ENCODE peak calls at places on chromosomes 13 and 19, in five cellular contexts. One of them, this sample, is unnamed.

GRCh38 chr19:12544401-12544876 is 6.8 kb downstream of the ZNF564 start:
- DNase-seq in NCI-H748 treated with DMSO at 0.1 percent for 48 hours: no peak
- DNase-seq in GM10248: no peak
- DNase-seq in stimulated activated CD8-positive, alpha-beta memory T cell treated with anti-CD3 and anti-CD28 coated beads, Interleukin-12 subunit alpha, Interleukin-12 subunit beta, amount 100 ng/mL, for 4 hours: no peak
- DNase-seq in stimulated activated CD4-positive, alpha-beta T cell treated with anti-CD3 and anti-CD28 coated beads, Interleukin-1b, Interleukin-23, amount 100 ng/mL, for 1 hour: no peak
- DNase-seq in this sample: peak; percentile 37

GRCh38 chr19:13164370-13165090 is 14.3 kb downstream of the IER2 start:
- DNase-seq in NCI-H748 treated with DMSO at 0.1 percent for 48 hours: peak; percentile 29
- DNase-seq in GM10248: no peak
- DNase-seq in stimulated activated CD8-positive, alpha-beta memory T cell treated with anti-CD3 and anti-CD28 coated beads, Interleukin-12 subunit alpha, Interleukin-12 subunit beta, amount 100 ng/mL, for 4 hours: no peak
- DNase-seq in stimulated activated CD4-positive, alpha-beta T cell treated with anti-CD3 and anti-CD28 coated beads, Interleukin-1b, Interleukin-23, amount 100 ng/mL, for 1 hour: no peak
- DNase-seq in this sample: peak; percentile 88

GRCh38 chr13:79516590-79516989 is 35.6 kb downstream of the NDFIP2 start:
- DNase-seq in NCI-H748 treated with DMSO at 0.1 percent for 48 hours: no peak
- DNase-seq in GM10248: no peak
- DNase-seq in stimulated activated CD8-positive, alpha-beta memory T cell treated with anti-CD3 and anti-CD28 coated beads, Interleukin-12 subunit alpha, Interleukin-12 subunit beta, amount 100 ng/mL, for 4 hours: no peak
- DNase-seq in stimulated activated CD4-positive, alpha-beta T cell treated with anti-CD3 and anti-CD28 coated beads, Interleukin-1b, Interleukin-23, amount 100 ng/mL, for 1 hour: no peak
- DNase-seq in this sample: no peak

GRCh38 chr19:18750295-18750970 is 40.7 kb downstream of the COMP start:
- DNase-seq in NCI-H748 treated with DMSO at 0.1 percent for 48 hours: no peak
- DNase-seq in GM10248: no peak
- DNase-seq in stimulated activated CD8-positive, alpha-beta memory T cell treated with anti-CD3 and anti-CD28 coated beads, Interleukin-12 subunit alpha, Interleukin-12 subunit beta, amount 100 ng/mL, for 4 hours: no peak
- DNase-seq in stimulated activated CD4-positive, alpha-beta T cell treated with anti-CD3 and anti-CD28 coated beads, Interleukin-1b, Interleukin-23, amount 100 ng/mL, for 1 hour: no peak
- DNase-seq in this sample: no peak

GRCh38 chr19:40144151-40144550 is 47.1 kb upstream of the MAP3K10 start:
- DNase-seq in NCI-H748 treated with DMSO at 0.1 percent for 48 hours: no peak
- DNase-seq in GM10248: no peak
- DNase-seq in stimulated activated CD8-positive, alpha-beta memory T cell treated with anti-CD3 and anti-CD28 coated beads, Interleukin-12 subunit alpha, Interleukin-12 subunit beta, amount 100 ng/mL, for 4 hours: no peak
- DNase-seq in stimulated activated CD4-positive, alpha-beta T cell treated with anti-CD3 and anti-CD28 coated beads, Interleukin-1b, Interleukin-23, amount 100 ng/mL, for 1 hour: no peak
- DNase-seq in this sample: no peak

GRCh38 chr19:679418-680286 is 3.5 kb downstream of the FSTL3 start:
- DNase-seq in NCI-H748 treated with DMSO at 0.1 percent for 48 hours: no peak
- DNase-seq in GM10248: no peak
- DNase-seq in stimulated activated CD8-positive, alpha-beta memory T cell treated with anti-CD3 and anti-CD28 coated beads, Interleukin-12 subunit alpha, Interleukin-12 subunit beta, amount 100 ng/mL, for 4 hours: no peak
- DNase-seq in stimulated activated CD4-positive, alpha-beta T cell treated with anti-CD3 and anti-CD28 coated beads, Interleukin-1b, Interleukin-23, amount 100 ng/mL, for 1 hour: no peak
- DNase-seq in this sample: peak; percentile 75

GRCh38 chr19:3852614-3853254 is 16.1 kb downstream of the ZFR2 start:
- DNase-seq in NCI-H748 treated with DMSO at 0.1 percent for 48 hours: no peak
- DNase-seq in GM10248: no peak
- DNase-seq in stimulated activated CD8-positive, alpha-beta memory T cell treated with anti-CD3 and anti-CD28 coated beads, Interleukin-12 subunit alpha, Interleukin-12 subunit beta, amount 100 ng/mL, for 4 hours: peak; percentile 16
- DNase-seq in stimulated activated CD4-positive, alpha-beta T cell treated with anti-CD3 and anti-CD28 coated beads, Interleukin-1b, Interleukin-23, amount 100 ng/mL, for 1 hour: peak; percentile 3
- DNase-seq in this sample: peak; percentile 98

GRCh38 chr13:20475927-20476691 is 49.5 kb downstream of the CRYL1 start:
- DNase-seq in NCI-H748 treated with DMSO at 0.1 percent for 48 hours: no peak
- DNase-seq in GM10248: peak; percentile 76
- DNase-seq in stimulated activated CD8-positive, alpha-beta memory T cell treated with anti-CD3 and anti-CD28 coated beads, Interleukin-12 subunit alpha, Interleukin-12 subunit beta, amount 100 ng/mL, for 4 hours: peak; percentile 26
- DNase-seq in stimulated activated CD4-positive, alpha-beta T cell treated with anti-CD3 and anti-CD28 coated beads, Interleukin-1b, Interleukin-23, amount 100 ng/mL, for 1 hour: no peak
- DNase-seq in this sample: peak; percentile 11

GRCh38 chr19:45402469-45403070 is 2.3 kb downstream of the PPP1R13L start:
- DNase-seq in NCI-H748 treated with DMSO at 0.1 percent for 48 hours: no peak
- DNase-seq in GM10248: peak; percentile 57
- DNase-seq in stimulated activated CD8-positive, alpha-beta memory T cell treated with anti-CD3 and anti-CD28 coated beads, Interleukin-12 subunit alpha, Interleukin-12 subunit beta, amount 100 ng/mL, for 4 hours: no peak
- DNase-seq in stimulated activated CD4-positive, alpha-beta T cell treated with anti-CD3 and anti-CD28 coated beads, Interleukin-1b, Interleukin-23, amount 100 ng/mL, for 1 hour: no peak
- DNase-seq in this sample: peak; percentile 39

GRCh38 chr19:33064778-33065550 is at the start of gene RHPN2:
- DNase-seq in NCI-H748 treated with DMSO at 0.1 percent for 48 hours: peak; percentile 49
- DNase-seq in GM10248: peak; percentile 92
- DNase-seq in stimulated activated CD8-positive, alpha-beta memory T cell treated with anti-CD3 and anti-CD28 coated beads, Interleukin-12 subunit alpha, Interleukin-12 subunit beta, amount 100 ng/mL, for 4 hours: peak; percentile 33
- DNase-seq in stimulated activated CD4-positive, alpha-beta T cell treated with anti-CD3 and anti-CD28 coated beads, Interleukin-1b, Interleukin-23, amount 100 ng/mL, for 1 hour: peak; percentile 25
- DNase-seq in this sample: peak; percentile 85

GRCh38 chr19:31160346-31160926 is 188.8 kb downstream of the TSHZ3 start:
- DNase-seq in NCI-H748 treated with DMSO at 0.1 percent for 48 hours: no peak
- DNase-seq in GM10248: no peak
- DNase-seq in stimulated activated CD8-positive, alpha-beta memory T cell treated with anti-CD3 and anti-CD28 coated beads, Interleukin-12 subunit alpha, Interleukin-12 subunit beta, amount 100 ng/mL, for 4 hours: no peak
- DNase-seq in stimulated activated CD4-positive, alpha-beta T cell treated with anti-CD3 and anti-CD28 coated beads, Interleukin-1b, Interleukin-23, amount 100 ng/mL, for 1 hour: no peak
- DNase-seq in this sample: no peak

GRCh38 chr19:10006335-10006708 is 4.0 kb downstream of the COL5A3 start:
- DNase-seq in NCI-H748 treated with DMSO at 0.1 percent for 48 hours: no peak
- DNase-seq in GM10248: no peak
- DNase-seq in stimulated activated CD8-positive, alpha-beta memory T cell treated with anti-CD3 and anti-CD28 coated beads, Interleukin-12 subunit alpha, Interleukin-12 subunit beta, amount 100 ng/mL, for 4 hours: no peak
- DNase-seq in stimulated activated CD4-positive, alpha-beta T cell treated with anti-CD3 and anti-CD28 coated beads, Interleukin-1b, Interleukin-23, amount 100 ng/mL, for 1 hour: no peak
- DNase-seq in this sample: peak; percentile 68

GRCh38 chr13:109481046-109481445 is 305.3 kb downstream of the IRS2 start:
- DNase-seq in NCI-H748 treated with DMSO at 0.1 percent for 48 hours: no peak
- DNase-seq in GM10248: no peak
- DNase-seq in stimulated activated CD8-positive, alpha-beta memory T cell treated with anti-CD3 and anti-CD28 coated beads, Interleukin-12 subunit alpha, Interleukin-12 subunit beta, amount 100 ng/mL, for 4 hours: no peak
- DNase-seq in stimulated activated CD4-positive, alpha-beta T cell treated with anti-CD3 and anti-CD28 coated beads, Interleukin-1b, Interleukin-23, amount 100 ng/mL, for 1 hour: no peak
- DNase-seq in this sample: peak; percentile 29

GRCh38 chr13:107864543-107865460 is 350.5 kb downstream of the LIG4 start:
- DNase-seq in NCI-H748 treated with DMSO at 0.1 percent for 48 hours: peak; percentile 83
- DNase-seq in GM10248: no peak
- DNase-seq in stimulated activated CD8-positive, alpha-beta memory T cell treated with anti-CD3 and anti-CD28 coated beads, Interleukin-12 subunit alpha, Interleukin-12 subunit beta, amount 100 ng/mL, for 4 hours: no peak
- DNase-seq in stimulated activated CD4-positive, alpha-beta T cell treated with anti-CD3 and anti-CD28 coated beads, Interleukin-1b, Interleukin-23, amount 100 ng/mL, for 1 hour: no peak
- DNase-seq in this sample: peak; percentile 51

GRCh38 chr13:93673885-93674284 is 447.3 kb downstream of the GPC6 start:
- DNase-seq in NCI-H748 treated with DMSO at 0.1 percent for 48 hours: no peak
- DNase-seq in GM10248: no peak
- DNase-seq in stimulated activated CD8-positive, alpha-beta memory T cell treated with anti-CD3 and anti-CD28 coated beads, Interleukin-12 subunit alpha, Interleukin-12 subunit beta, amount 100 ng/mL, for 4 hours: no peak
- DNase-seq in stimulated activated CD4-positive, alpha-beta T cell treated with anti-CD3 and anti-CD28 coated beads, Interleukin-1b, Interleukin-23, amount 100 ng/mL, for 1 hour: no peak
- DNase-seq in this sample: no peak

GRCh38 chr19:15456871-15457700 is 7.3 kb downstream of the RASAL3 start:
- DNase-seq in NCI-H748 treated with DMSO at 0.1 percent for 48 hours: peak; percentile 74
- DNase-seq in GM10248: no peak
- DNase-seq in stimulated activated CD8-positive, alpha-beta memory T cell treated with anti-CD3 and anti-CD28 coated beads, Interleukin-12 subunit alpha, Interleukin-12 subunit beta, amount 100 ng/mL, for 4 hours: no peak
- DNase-seq in stimulated activated CD4-positive, alpha-beta T cell treated with anti-CD3 and anti-CD28 coated beads, Interleukin-1b, Interleukin-23, amount 100 ng/mL, for 1 hour: no peak
- DNase-seq in this sample: no peak

GRCh38 chr13:29905845-29906244 is 55.4 kb upstream of the UBL3 start:
- DNase-seq in NCI-H748 treated with DMSO at 0.1 percent for 48 hours: no peak
- DNase-seq in GM10248: no peak
- DNase-seq in stimulated activated CD8-positive, alpha-beta memory T cell treated with anti-CD3 and anti-CD28 coated beads, Interleukin-12 subunit alpha, Interleukin-12 subunit beta, amount 100 ng/mL, for 4 hours: no peak
- DNase-seq in stimulated activated CD4-positive, alpha-beta T cell treated with anti-CD3 and anti-CD28 coated beads, Interleukin-1b, Interleukin-23, amount 100 ng/mL, for 1 hour: no peak
- DNase-seq in this sample: no peak

GRCh38 chr19:44512326-44513298 is 12.3 kb upstream of the ZNF180 start:
- DNase-seq in NCI-H748 treated with DMSO at 0.1 percent for 48 hours: peak; percentile 21
- DNase-seq in GM10248: no peak
- DNase-seq in stimulated activated CD8-positive, alpha-beta memory T cell treated with anti-CD3 and anti-CD28 coated beads, Interleukin-12 subunit alpha, Interleukin-12 subunit beta, amount 100 ng/mL, for 4 hours: no peak
- DNase-seq in stimulated activated CD4-positive, alpha-beta T cell treated with anti-CD3 and anti-CD28 coated beads, Interleukin-1b, Interleukin-23, amount 100 ng/mL, for 1 hour: no peak
- DNase-seq in this sample: peak; percentile 27

GRCh38 chr19:17766543-17767131 is 15.4 kb downstream of the FCHO1 start:
- DNase-seq in NCI-H748 treated with DMSO at 0.1 percent for 48 hours: peak; percentile 37
- DNase-seq in GM10248: peak; percentile 70
- DNase-seq in stimulated activated CD8-positive, alpha-beta memory T cell treated with anti-CD3 and anti-CD28 coated beads, Interleukin-12 subunit alpha, Interleukin-12 subunit beta, amount 100 ng/mL, for 4 hours: no peak
- DNase-seq in stimulated activated CD4-positive, alpha-beta T cell treated with anti-CD3 and anti-CD28 coated beads, Interleukin-1b, Interleukin-23, amount 100 ng/mL, for 1 hour: no peak
- DNase-seq in this sample: peak; percentile 91

GRCh38 chr19:52778811-52779210 is 7.8 kb downstream of the ZNF600 start:
- DNase-seq in NCI-H748 treated with DMSO at 0.1 percent for 48 hours: no peak
- DNase-seq in GM10248: peak; percentile 24
- DNase-seq in stimulated activated CD8-positive, alpha-beta memory T cell treated with anti-CD3 and anti-CD28 coated beads, Interleukin-12 subunit alpha, Interleukin-12 subunit beta, amount 100 ng/mL, for 4 hours: peak; percentile 42
- DNase-seq in stimulated activated CD4-positive, alpha-beta T cell treated with anti-CD3 and anti-CD28 coated beads, Interleukin-1b, Interleukin-23, amount 100 ng/mL, for 1 hour: no peak
- DNase-seq in this sample: peak; percentile 10

GRCh38 chr13:36344173-36344572 is 2.0 kb downstream of the SPART start:
- DNase-seq in NCI-H748 treated with DMSO at 0.1 percent for 48 hours: no peak
- DNase-seq in GM10248: no peak
- DNase-seq in stimulated activated CD8-positive, alpha-beta memory T cell treated with anti-CD3 and anti-CD28 coated beads, Interleukin-12 subunit alpha, Interleukin-12 subunit beta, amount 100 ng/mL, for 4 hours: no peak
- DNase-seq in stimulated activated CD4-positive, alpha-beta T cell treated with anti-CD3 and anti-CD28 coated beads, Interleukin-1b, Interleukin-23, amount 100 ng/mL, for 1 hour: no peak
- DNase-seq in this sample: peak; percentile 8